ENCODE peak calls at places on chromosomes 4 and X, in nine cellular contexts. F is HCT116, I is H1, Z is endothelial cell of umbilical vein, E is sigmoid colon, Y is GM23338, G is upper lobe of left lung, S is esophagus muscularis mucosa, W is SK-N-SH. D is an unnamed sample.

GRCh38 chr4:188025476-188025875 is 29.9 kb downstream of the ZFP42 start:
- DNase-seq in F (no peak), I (no peak), Z (no peak), E (no peak), Y (no peak), G (no peak), S (no peak), W (no peak), D (no peak)

GRCh38 chr4:125112536-125112935 is 202.2 kb upstream of the FAT4 start:
- DNase-seq in F (no peak), I (no peak), Z (no peak), E (no peak), Y (no peak), G (no peak), S (no peak), W (no peak), D (no peak)

GRCh38 chrX:129572422-129572821 is 32.4 kb downstream of the OCRL start:
- DNase-seq in F (no peak), I (no peak), Z (no peak), E (no peak), Y (no peak), G (no peak), S (no peak), W (no peak), D (no peak)

GRCh38 chr4:110344165-110344564 is 131.8 kb upstream of the ENPEP start:
- DNase-seq in F (peak; percentile 3), I (no peak), Z (no peak), E (no peak), Y (peak; percentile 54), G (no peak), S (no peak), W (peak; percentile 4), D (no peak)

GRCh38 chr4:3673176-3673575 is 93.0 kb upstream of the ADRA2C start:
- DNase-seq in F (no peak), I (no peak), Z (no peak), E (no peak), Y (no peak), G (no peak), S (no peak), W (no peak), D (no peak)

GRCh38 chr4:38964942-38965775 is 67.0 kb downstream of the TMEM156 start:
- DNase-seq in F (no peak), I (no peak), Z (no peak), E (no peak), Y (no peak), G (no peak), S (no peak), W (no peak), D (no peak)

GRCh38 chr4:103845075-103845474 is 125.3 kb upstream of the TACR3 start:
- DNase-seq in F (no peak), I (no peak), Z (no peak), E (no peak), Y (no peak), G (no peak), S (no peak), W (no peak), D (no peak)

GRCh38 chr4:145132521-145133098 is 34.5 kb downstream of the ABCE1 start:
- DNase-seq in F (no peak), I (no peak), Z (peak; percentile 91), E (no peak), Y (no peak), G (no peak), S (no peak), W (no peak), D (no peak)

GRCh38 chr4:54541426-54542118 is 116.2 kb upstream of the KIT start:
- DNase-seq in F (no peak), I (no peak), Z (no peak), E (no peak), Y (no peak), G (no peak), S (no peak), W (no peak), D (peak; percentile 9)

GRCh38 chr4:75705198-75705712 is 19.1 kb upstream of the USO1 start:
- DNase-seq in F (no peak), I (peak; percentile 67), Z (no peak), E (no peak), Y (peak; percentile 92), G (no peak), S (no peak), W (no peak), D (no peak)

GRCh38 chr4:156976147-156976546 is 4.5 kb upstream of the PDGFC start:
- DNase-seq in F (no peak), I (no peak), Z (peak; percentile 52), E (no peak), Y (no peak), G (no peak), S (no peak), W (no peak), D (no peak)

GRCh38 chr4:3786196-3786869 is 20.1 kb downstream of the ADRA2C start:
- DNase-seq in F (no peak), I (no peak), Z (no peak), E (no peak), Y (no peak), G (no peak), S (no peak), W (peak; percentile 93), D (no peak)

GRCh38 chrX:68894142-68894512 is 65.3 kb downstream of the EFNB1 start:
- DNase-seq in F (no peak), I (no peak), Z (peak; percentile 4), E (no peak), Y (no peak), G (no peak), S (no peak), W (peak; percentile 57), D (no peak)

GRCh38 chrX:21943460-21944135 is 3.1 kb downstream of the SMS start:
- DNase-seq in F (peak; percentile 64), I (no peak), Z (peak; percentile 77), E (no peak), Y (no peak), G (no peak), S (no peak), W (no peak), D (no peak)

GRCh38 chr4:53480909-53481308 is 103.5 kb downstream of the FIP1L1 start:
- DNase-seq in F (no peak), I (no peak), Z (no peak), E (no peak), Y (no peak), G (no peak), S (no peak), W (no peak), D (no peak)

GRCh38 chr4:79209822-79210635 is 115.8 kb downstream of the NAA11 start:
- DNase-seq in F (no peak), I (no peak), Z (peak; percentile 74), E (peak; percentile 45), Y (peak; percentile 8), G (no peak), S (no peak), W (no peak), D (no peak)

GRCh38 chr4:98193459-98194105 is 50.3 kb upstream of the STPG2 start:
- DNase-seq in F (no peak), I (no peak), Z (no peak), E (no peak), Y (no peak), G (no peak), S (no peak), W (no peak), D (no peak)

GRCh38 chr4:22315643-22316042 is 200.2 kb downstream of the ADGRA3 start:
- DNase-seq in F (no peak), I (no peak), Z (no peak), E (no peak), Y (no peak), G (no peak), S (no peak), W (no peak), D (no peak)

GRCh38 chr4:46676364-46676763 is 232.7 kb downstream of the COX7B2 start:
- DNase-seq in F (no peak), I (no peak), Z (no peak), E (no peak), Y (peak; percentile 65), G (no peak), S (no peak), W (no peak), D (no peak)

GRCh38 chrX:134631404-134632346 is 26.6 kb downstream of the PLAC1 start:
- DNase-seq in F (no peak), I (no peak), Z (no peak), E (peak; percentile 81), Y (no peak), G (peak; percentile 31), S (peak; percentile 90), W (no peak), D (no peak)
- TF ChIP-seq POLR2AphosphoS5 in F (no peak), I (no peak), Z (no peak), E (peak; percentile 7), Y (no peak), G (peak; percentile 15), S (no peak), W (no peak), D (no peak)

GRCh38 chrX:12967711-12968465 is 7.0 kb upstream of the TMSB4X start:
- DNase-seq in F (no peak), I (no peak), Z (no peak), E (no peak), Y (no peak), G (no peak), S (no peak), W (no peak), D (no peak)
- H3K4me1 ChIP-seq in F (no peaks in the 10 kb centered on the region), I (peaks cover 3% of the 10 kb centered on the region), Z (peaks cover 32% of the 10 kb centered on the region), E (no peaks in the 10 kb centered on the region), Y (no peaks in the 10 kb centered on the region), G (peaks cover 3% of the 10 kb centered on the region), S (peaks cover 25% of the 10 kb centered on the region), W (no peaks in the 10 kb centered on the region), D (no peaks in the 10 kb centered on the region)

DNA sequence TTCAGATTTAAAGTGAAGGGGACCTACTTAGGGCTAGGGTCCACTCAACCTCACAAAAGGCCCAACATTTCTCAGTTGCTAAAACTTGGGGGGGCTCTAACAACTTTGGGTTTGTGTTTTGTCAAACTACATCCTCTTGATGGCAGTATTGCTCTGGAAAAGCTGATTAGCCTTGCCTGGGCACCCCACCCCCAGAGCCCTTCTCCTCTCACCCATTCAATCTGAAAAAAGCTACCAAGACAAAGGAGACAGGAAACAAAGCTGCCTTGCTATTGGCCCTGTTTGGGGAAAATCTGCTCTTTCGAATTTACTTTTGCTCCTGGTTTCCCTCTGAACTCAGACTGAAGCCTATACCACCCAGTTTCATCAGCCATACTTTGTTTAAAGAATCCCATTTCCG is 195.2 kb upstream of the STK26 start:
- DNase-seq in F (no peak), I (no peak), Z (peak; percentile 19), E (no peak), Y (peak; percentile 77), G (no peak), S (no peak), W (peak; percentile 28), D (no peak)
- H3K27ac ChIP-seq in F (no peak overlapping the region), I (no peak overlapping the region), Z (no peak overlapping the region), E (no peak overlapping the region), Y (peak overlapping the region; percentile 97), G (no peak overlapping the region), S (no peak overlapping the region), W (no peak overlapping the region), D (no peak overlapping the region)

GRCh38 chr4:100109921-100110320 is 80.3 kb downstream of the DDIT4L start:
- DNase-seq in F (no peak), I (no peak), Z (no peak), E (no peak), Y (no peak), G (no peak), S (no peak), W (peak; percentile 12), D (no peak)
- TF ChIP-seq POLR2AphosphoS5 in F (no peak), I (no peak), Z (no peak), E (no peak), Y (no peak), G (no peak), S (no peak), W (no peak), D (no peak)

D was measured in vagina.